ENCODE peak calls at places on chromosomes 11 and 22, in eight cellular contexts. Z is fibroblast of lung, T is GM23248, L is IMR-90, W is hepatocyte, J is PC-3, Y is neural progenitor cell, E is GM23338. P is an unnamed sample.

GRCh38 chr11:12019337-12019736 is 10.9 kb upstream of the DKK3 start:
- DNase-seq in Z (peak; percentile 96), T (peak; percentile 61), L (peak; percentile 87), W (peak; percentile 47), J (no peak), Y (peak; percentile 33), E (no peak), P (no peak)

GRCh38 chr11:102611291-102611690 is 13.8 kb downstream of the MMP20 start:
- DNase-seq in Z (no peak), T (no peak), L (no peak), W (no peak), J (no peak), Y (no peak), E (no peak), P (no peak)

GRCh38 chr11:79059171-79059570 is 381.7 kb downstream of the TENM4 start:
- DNase-seq in Z (no peak), T (no peak), L (no peak), W (no peak), J (no peak), Y (no peak), E (no peak), P (no peak)

GRCh38 chr22:23481369-23481768 is 98.7 kb downstream of the IGLL1 start:
- DNase-seq in Z (no peak), T (no peak), L (no peak), W (no peak), J (no peak), Y (no peak), E (no peak), P (no peak)

GRCh38 chr11:44939673-44940072 is 11.0 kb downstream of the TP53I11 start:
- DNase-seq in Z (no peak), T (peak; percentile 51), L (no peak), W (no peak), J (no peak), Y (peak; percentile 51), E (peak; percentile 80), P (no peak)

GRCh38 chr11:111476366-111476765 is 35.8 kb downstream of the BTG4 start:
- DNase-seq in Z (peak; percentile 30), T (peak; percentile 56), L (peak; percentile 16), W (no peak), J (no peak), Y (no peak), E (no peak), P (no peak)

GRCh38 chr11:126548576-126549272 is 193.2 kb downstream of the ST3GAL4 start:
- DNase-seq in Z (no peak), T (no peak), L (no peak), W (no peak), J (no peak), Y (no peak), E (no peak), P (no peak)

GRCh38 chr11:124745835-124746620 is 6.0 kb downstream of the VSIG2 start:
- DNase-seq in Z (no peak), T (peak; percentile 14), L (no peak), W (peak; percentile 60), J (no peak), Y (peak; percentile 50), E (peak; percentile 80), P (no peak)

GRCh38 chr11:77879218-77879617 is 58.3 kb downstream of the AAMDC start:
- DNase-seq in Z (peak; percentile 14), T (peak; percentile 46), L (peak; percentile 50), W (no peak), J (no peak), Y (no peak), E (no peak), P (no peak)

GRCh38 chr22:48960576-48960975 is 867.1 kb downstream of the BRD1 start:
- DNase-seq in Z (no peak), T (no peak), L (no peak), W (no peak), J (no peak), Y (no peak), E (no peak), P (no peak)

GRCh38 chr22:23161029-23161428 is 15.8 kb downstream of the RAB36 start:
- DNase-seq in Z (no peak), T (no peak), L (no peak), W (no peak), J (no peak), Y (no peak), E (no peak), P (no peak)

GRCh38 chr22:35054064-35054463 is 11.9 kb upstream of the ISX start:
- DNase-seq in Z (no peak), T (no peak), L (no peak), W (no peak), J (no peak), Y (no peak), E (no peak), P (no peak)

GRCh38 chr22:44840611-44841322 is 88.4 kb downstream of the ARHGAP8 start:
- DNase-seq in Z (no peak), T (no peak), L (no peak), W (no peak), J (no peak), Y (no peak), E (no peak), P (no peak)

GRCh38 chr11:36065436-36065835 is 121.6 kb downstream of the LDLRAD3 start:
- DNase-seq in Z (no peak), T (peak; percentile 34), L (peak; percentile 68), W (no peak), J (no peak), Y (no peak), E (no peak), P (no peak)

GRCh38 chr11:92225206-92225562 is 566 bp downstream of the FAT3 start:
- DNase-seq in Z (no peak), T (no peak), L (no peak), W (peak; percentile 17), J (no peak), Y (peak; percentile 51), E (peak; percentile 52), P (no peak)
- H2AFZ ChIP-seq in Z (peak overlapping the region; percentile 62), T (peak overlapping the region; percentile 78), L (peak overlapping the region; percentile 86), W (peak overlapping the region; percentile 81), J (no peak overlapping the region), Y (peak overlapping the region; percentile 75), E (peak overlapping the region; percentile 67), P (peak overlapping the region; percentile 19)

GRCh38 chr11:128405693-128406364 is 181.5 kb downstream of the ETS1 start:
- DNase-seq in Z (no peak), T (peak; percentile 49), L (no peak), W (no peak), J (no peak), Y (no peak), E (no peak), P (no peak)
- H2AFZ ChIP-seq in Z (no peak overlapping the region), T (peak overlapping the region; percentile 17), L (peak overlapping the region; percentile 1), W (no peak overlapping the region), J (no peak overlapping the region), Y (no peak overlapping the region), E (no peak overlapping the region), P (no peak overlapping the region)

DNA sequence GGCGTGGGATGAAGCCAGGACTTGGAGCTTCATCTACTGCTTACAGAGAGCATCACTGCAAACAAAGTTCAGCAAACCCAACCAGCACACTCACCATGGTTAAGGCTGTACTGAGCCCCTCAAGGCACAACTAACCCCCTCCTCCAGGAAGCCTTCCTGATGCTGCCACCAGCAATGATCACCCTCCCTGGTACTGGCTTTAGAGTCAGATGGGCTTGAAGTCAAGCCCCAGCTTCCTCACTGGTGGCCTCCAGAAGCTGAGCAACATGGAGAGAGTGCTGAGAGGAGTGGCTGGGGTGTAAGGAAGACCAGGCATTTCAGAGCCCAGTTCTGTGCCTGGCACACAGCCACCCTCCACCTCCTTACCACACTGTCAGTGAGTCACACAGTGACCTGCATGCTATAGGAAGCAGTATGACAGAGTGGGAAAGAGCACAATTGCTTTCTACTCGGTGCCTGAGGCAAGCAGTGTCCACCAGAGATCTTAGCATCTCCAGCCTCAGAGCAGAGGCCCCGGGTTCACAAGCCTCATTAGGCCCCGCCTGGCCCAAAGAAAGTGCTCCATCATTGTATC is 24.7 kb upstream of the BAIAP2L2 start:
- DNase-seq in Z (peak; percentile 86), T (peak; percentile 91), L (peak; percentile 90), W (no peak), J (peak; percentile 88), Y (no peak), E (no peak), P (peak; percentile 81)
- H2AFZ ChIP-seq in Z (no peak overlapping the region), T (no peak overlapping the region), L (peak overlapping the region; percentile 73), W (no peak overlapping the region), J (no peak overlapping the region), Y (no peak overlapping the region), E (no peak overlapping the region), P (peak overlapping the region; percentile 71)

GRCh38 chr11:113137735-113138529 is 176.5 kb upstream of the TTC12 start:
- DNase-seq in Z (no peak), T (no peak), L (no peak), W (no peak), J (no peak), Y (no peak), E (no peak), P (no peak)
- H2AFZ ChIP-seq in Z (no peak overlapping the region), T (no peak overlapping the region), L (no peak overlapping the region), W (no peak overlapping the region), J (no peak overlapping the region), Y (no peak overlapping the region), E (no peak overlapping the region), P (no peak overlapping the region)

GRCh38 chr11:75814369-75814685 is 683 bp upstream of the UVRAG start:
- DNase-seq in Z (no peak), T (no peak), L (no peak), W (no peak), J (no peak), Y (no peak), E (no peak), P (peak; percentile 61)

GRCh38 chr11:75813126-75813525 is 1.9 kb upstream of the UVRAG start:
- DNase-seq in Z (no peak), T (no peak), L (no peak), W (no peak), J (peak; percentile 51), Y (no peak), E (no peak), P (no peak)

GRCh38 chr11:75812542-75813040 is 2.4 kb upstream of the UVRAG start:
- DNase-seq in Z (no peak), T (no peak), L (no peak), W (no peak), J (peak; percentile 54), Y (no peak), E (peak; percentile 66), P (no peak)

GRCh38 chr11:75814686-75815344 is at the start of gene UVRAG:
- DNase-seq in Z (peak; percentile 100), T (peak; percentile 99), L (peak; percentile 99), W (peak; percentile 99), J (peak; percentile 100), Y (peak; percentile 99), E (peak; percentile 99), P (peak; percentile 95)

DNA sequence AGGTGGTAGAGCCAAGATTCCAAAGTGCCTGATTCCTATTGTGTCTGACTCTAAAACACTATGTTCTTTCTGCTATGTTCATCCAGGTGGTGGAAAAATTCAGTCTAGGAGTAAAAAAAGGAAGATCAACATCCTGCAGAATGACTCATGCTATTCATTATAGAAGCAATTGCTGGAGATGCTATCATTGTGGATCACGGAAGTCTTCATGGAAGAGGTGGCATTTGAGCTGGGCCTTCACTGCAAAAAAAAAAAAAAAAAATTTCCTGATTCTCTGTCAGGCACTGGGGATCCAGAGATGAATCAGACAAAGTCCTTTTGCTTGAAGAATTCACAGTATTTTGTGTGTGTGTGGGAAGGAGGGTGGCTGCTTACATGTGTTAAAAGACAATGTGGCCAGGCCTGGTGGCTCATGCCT is 1.4 kb upstream of the UVRAG start:
- DNase-seq in Z (peak; percentile 51), T (peak; percentile 52), L (peak; percentile 20), W (no peak), J (peak; percentile 77), Y (no peak), E (no peak), P (peak; percentile 49)
- H2AFZ ChIP-seq in Z (no peak overlapping the region), T (peak overlapping the region; percentile 84), L (no peak overlapping the region), W (no peak overlapping the region), J (peak overlapping the region; percentile 93), Y (no peak overlapping the region), E (no peak overlapping the region), P (peak overlapping the region; percentile 11)